ENCODE peak calls at places on chromosome 12, in four cellular contexts. One of them, this sample, is unnamed.

GRCh38 chr12:7439579-7440505 is 4.1 kb downstream of the CD163L1 start:
- DNase-seq in MM.1S: no peak
- DNase-seq in endothelial cell of umbilical vein: peak
- DNase-seq in CD8-positive, alpha-beta T cell: no peak
- DNase-seq in this sample: peak

GRCh38 chr12:85253823-85254222 is 26.2 kb upstream of the ALX1 start:
- DNase-seq in CD8-positive, alpha-beta T cell: no peak
- DNase-seq in endothelial cell of umbilical vein: no peak
- DNase-seq in MM.1S: no peak
- DNase-seq in this sample: no peak

GRCh38 chr12:22299294-22299912 is 35.1 kb downstream of the ST8SIA1 start:
- DNase-seq in MM.1S: no peak
- DNase-seq in endothelial cell of umbilical vein: no peak
- DNase-seq in CD8-positive, alpha-beta T cell: no peak
- DNase-seq in this sample: no peak

GRCh38 chr12:38142974-38143373 is 173.6 kb upstream of the ALG10B start:
- DNase-seq in MM.1S: no peak
- DNase-seq in endothelial cell of umbilical vein: no peak
- DNase-seq in CD8-positive, alpha-beta T cell: no peak
- DNase-seq in this sample: no peak

GRCh38 chr12:89707992-89708792 is 446 bp downstream of the ATP2B1 start:
- DNase-seq in endothelial cell of umbilical vein: peak
- DNase-seq in CD8-positive, alpha-beta T cell: peak
- DNase-seq in MM.1S: peak
- DNase-seq in this sample: no peak

GRCh38 chr12:107317751-107318553 is 224.6 kb upstream of the CRY1 start:
- DNase-seq in endothelial cell of umbilical vein: peak
- DNase-seq in CD8-positive, alpha-beta T cell: peak
- DNase-seq in MM.1S: peak
- DNase-seq in this sample: peak

GRCh38 chr12:57093412-57094193 is 4.7 kb downstream of the NAB2 start:
- DNase-seq in MM.1S: peak
- DNase-seq in CD8-positive, alpha-beta T cell: no peak
- DNase-seq in endothelial cell of umbilical vein: peak
- DNase-seq in this sample: peak

GRCh38 chr12:92210062-92210461 is 64.4 kb upstream of the BTG1 start:
- DNase-seq in MM.1S: peak
- DNase-seq in CD8-positive, alpha-beta T cell: no peak
- DNase-seq in endothelial cell of umbilical vein: no peak
- DNase-seq in this sample: no peak

GRCh38 chr12:53044052-53044581 is 5.7 kb upstream of the TNS2 start:
- DNase-seq in MM.1S: no peak
- DNase-seq in CD8-positive, alpha-beta T cell: no peak
- DNase-seq in endothelial cell of umbilical vein: no peak
- DNase-seq in this sample: no peak

GRCh38 chr12:6821271-6821673 is 349 bp upstream of the GPR162 start:
- DNase-seq in MM.1S: no peak
- DNase-seq in CD8-positive, alpha-beta T cell: no peak
- DNase-seq in endothelial cell of umbilical vein: peak
- DNase-seq in this sample: peak

GRCh38 chr12:68349921-68350606 is 17.9 kb upstream of the MDM1 start:
- DNase-seq in endothelial cell of umbilical vein: no peak
- DNase-seq in CD8-positive, alpha-beta T cell: no peak
- DNase-seq in MM.1S: no peak
- DNase-seq in this sample: no peak

GRCh38 chr12:76123301-76124212 is 39.1 kb upstream of the NAP1L1 start:
- DNase-seq in MM.1S: no peak
- DNase-seq in endothelial cell of umbilical vein: peak
- DNase-seq in CD8-positive, alpha-beta T cell: no peak
- DNase-seq in this sample: no peak

GRCh38 chr12:67433393-67434175 is 164.4 kb downstream of the CAND1 start:
- DNase-seq in MM.1S: no peak
- DNase-seq in CD8-positive, alpha-beta T cell: no peak
- DNase-seq in endothelial cell of umbilical vein: no peak
- DNase-seq in this sample: no peak

GRCh38 chr12:31220633-31221565 is 105.1 kb downstream of the SINHCAF start:
- DNase-seq in CD8-positive, alpha-beta T cell: no peak
- DNase-seq in MM.1S: no peak
- DNase-seq in endothelial cell of umbilical vein: no peak
- DNase-seq in this sample: no peak

GRCh38 chr12:101592931-101593330 is 1.8 kb upstream of the MYBPC1 start:
- DNase-seq in endothelial cell of umbilical vein: no peak
- DNase-seq in MM.1S: no peak
- DNase-seq in CD8-positive, alpha-beta T cell: no peak
- DNase-seq in this sample: peak

GRCh38 chr12:63965936-63966602 is 121.6 kb downstream of the SRGAP1 start:
- DNase-seq in MM.1S: no peak
- DNase-seq in CD8-positive, alpha-beta T cell: no peak
- DNase-seq in endothelial cell of umbilical vein: no peak
- DNase-seq in this sample: no peak

GRCh38 chr12:109557809-109558208 is 15.5 kb downstream of the MMAB start:
- DNase-seq in CD8-positive, alpha-beta T cell: no peak
- DNase-seq in MM.1S: no peak
- DNase-seq in endothelial cell of umbilical vein: no peak
- DNase-seq in this sample: no peak

GRCh38 chr12:69904761-69905160 is 79.7 kb downstream of the MYRFL start:
- DNase-seq in endothelial cell of umbilical vein: no peak
- DNase-seq in CD8-positive, alpha-beta T cell: no peak
- DNase-seq in MM.1S: no peak
- DNase-seq in this sample: peak

GRCh38 chr12:67299936-67300335 is 30.8 kb downstream of the CAND1 start:
- DNase-seq in MM.1S: no peak
- DNase-seq in endothelial cell of umbilical vein: no peak
- DNase-seq in CD8-positive, alpha-beta T cell: no peak
- DNase-seq in this sample: no peak

GRCh38 chr12:120225200-120225558 is 24.3 kb upstream of the RPLP0 start:
- DNase-seq in endothelial cell of umbilical vein: no peak
- DNase-seq in MM.1S: no peak
- DNase-seq in CD8-positive, alpha-beta T cell: no peak
- DNase-seq in this sample: no peak

GRCh38 chr12:27812502-27812901 is 32.5 kb upstream of the MANSC4 start:
- DNase-seq in endothelial cell of umbilical vein: no peak
- DNase-seq in CD8-positive, alpha-beta T cell: no peak
- DNase-seq in MM.1S: no peak
- DNase-seq in this sample: no peak

GRCh38 chr12:113135178-113136127 is at the start of gene RASAL1:
- DNase-seq in CD8-positive, alpha-beta T cell: peak
- DNase-seq in endothelial cell of umbilical vein: no peak
- DNase-seq in MM.1S: peak
- DNase-seq in this sample: no peak

GRCh38 chr12:67650127-67650495 is 1.6 kb downstream of the DYRK2 start:
- DNase-seq in MM.1S: no peak
- DNase-seq in CD8-positive, alpha-beta T cell: no peak
- DNase-seq in endothelial cell of umbilical vein: peak
- DNase-seq in this sample: no peak

GRCh38 chr12:123071401-123072304 is 79.2 kb downstream of the PITPNM2 start:
- DNase-seq in MM.1S: no peak
- DNase-seq in CD8-positive, alpha-beta T cell: no peak
- DNase-seq in endothelial cell of umbilical vein: no peak
- DNase-seq in this sample: no peak

GRCh38 chr12:23493690-23494101 is 455.8 kb downstream of the SOX5 start:
- DNase-seq in MM.1S: no peak
- DNase-seq in CD8-positive, alpha-beta T cell: no peak
- DNase-seq in endothelial cell of umbilical vein: no peak
- DNase-seq in this sample: no peak

GRCh38 chr12:108798551-108799221 is 58.7 kb downstream of the SSH1 start:
- DNase-seq in endothelial cell of umbilical vein: peak
- DNase-seq in MM.1S: no peak
- DNase-seq in CD8-positive, alpha-beta T cell: no peak
- DNase-seq in this sample: peak

GRCh38 chr12:49744363-49744885 is 3.1 kb downstream of the TMBIM6 start:
- DNase-seq in endothelial cell of umbilical vein: no peak
- DNase-seq in CD8-positive, alpha-beta T cell: no peak
- DNase-seq in MM.1S: no peak
- DNase-seq in this sample: no peak

GRCh38 chr12:49748800-49749199 is 7.4 kb downstream of the TMBIM6 start:
- DNase-seq in MM.1S: no peak
- DNase-seq in endothelial cell of umbilical vein: no peak
- DNase-seq in CD8-positive, alpha-beta T cell: no peak
- DNase-seq in this sample: no peak

GRCh38 chr12:49750994-49751393 is 9.6 kb downstream of the TMBIM6 start:
- DNase-seq in MM.1S: no peak
- DNase-seq in CD8-positive, alpha-beta T cell: no peak
- DNase-seq in endothelial cell of umbilical vein: no peak
- DNase-seq in this sample: no peak

GRCh38 chr12:49748306-49748705 is 6.9 kb downstream of the TMBIM6 start:
- DNase-seq in MM.1S: no peak
- DNase-seq in endothelial cell of umbilical vein: no peak
- DNase-seq in CD8-positive, alpha-beta T cell: no peak
- DNase-seq in this sample: no peak

GRCh38 chr12:49750027-49750977 is 8.9 kb downstream of the TMBIM6 start:
- DNase-seq in endothelial cell of umbilical vein: peak
- DNase-seq in MM.1S: no peak
- DNase-seq in CD8-positive, alpha-beta T cell: no peak
- DNase-seq in this sample: peak
- H3K4me3 ChIP-seq in endothelial cell of umbilical vein: no peak
- H3K4me3 ChIP-seq in MM.1S: no peak
- H3K4me3 ChIP-seq in CD8-positive, alpha-beta T cell: peak
- H3K4me3 ChIP-seq in this sample: no peak

DNA sequence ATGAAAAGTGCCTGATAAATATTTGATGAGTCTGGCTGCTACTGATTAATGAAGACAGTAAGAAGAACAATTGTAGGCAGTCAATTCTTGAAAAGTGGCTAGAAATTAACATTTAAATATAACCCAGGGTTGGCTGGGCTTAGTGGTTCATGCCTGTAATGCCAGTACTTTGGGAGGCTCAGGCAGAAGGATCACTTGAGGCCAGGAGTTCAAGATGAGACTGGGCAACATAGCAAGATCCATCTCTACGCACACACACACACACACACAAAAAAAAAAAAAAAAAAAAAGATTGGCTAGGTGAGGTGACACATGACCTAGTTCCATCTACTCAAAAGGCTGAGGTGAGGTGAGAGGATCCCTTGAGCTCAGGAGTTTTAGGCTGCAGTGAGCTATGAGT is 7.9 kb upstream of the PLBD1 start:
- DNase-seq in MM.1S: no peak
- DNase-seq in CD8-positive, alpha-beta T cell: no peak
- DNase-seq in endothelial cell of umbilical vein: no peak
- DNase-seq in this sample: no peak
- H3K4me3 ChIP-seq in MM.1S: no peak
- H3K4me3 ChIP-seq in CD8-positive, alpha-beta T cell: no peak
- H3K4me3 ChIP-seq in endothelial cell of umbilical vein: no peak
- H3K4me3 ChIP-seq in this sample: no peak

GRCh38 chr12:130160711-130161231 is 1.5 kb upstream of the FZD10 start:
- DNase-seq in CD8-positive, alpha-beta T cell: no peak
- DNase-seq in MM.1S: no peak
- DNase-seq in endothelial cell of umbilical vein: no peak
- DNase-seq in this sample: no peak
- H3K4me3 ChIP-seq in CD8-positive, alpha-beta T cell: no peak
- H3K4me3 ChIP-seq in MM.1S: no peak
- H3K4me3 ChIP-seq in endothelial cell of umbilical vein: no peak
- H3K4me3 ChIP-seq in this sample: no peak

DNA sequence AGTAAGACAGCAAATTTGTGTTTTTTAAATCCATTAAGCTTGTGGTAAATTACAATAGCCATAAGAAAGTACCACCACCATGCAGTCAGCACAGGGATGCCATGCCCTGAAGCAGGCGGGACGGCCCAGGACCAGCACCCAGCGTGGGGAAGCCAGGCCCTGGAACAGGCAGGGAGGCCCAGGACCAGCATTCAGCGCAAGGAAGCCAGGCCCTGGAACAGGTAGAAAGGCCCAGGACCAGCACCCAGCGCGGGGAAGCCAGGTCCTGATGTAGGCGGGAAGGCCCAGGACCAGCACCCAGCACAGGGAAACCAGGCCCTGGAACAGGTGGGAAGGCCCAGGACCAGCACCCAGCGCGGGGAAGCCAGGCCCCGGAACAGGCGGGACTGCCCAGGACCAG is 13.2 kb downstream of the CHFR start:
- DNase-seq in endothelial cell of umbilical vein: no peak
- DNase-seq in CD8-positive, alpha-beta T cell: no peak
- DNase-seq in MM.1S: no peak
- DNase-seq in this sample: no peak
- H3K4me3 ChIP-seq in endothelial cell of umbilical vein: no peak
- H3K4me3 ChIP-seq in CD8-positive, alpha-beta T cell: no peak
- H3K4me3 ChIP-seq in MM.1S: no peak
- H3K4me3 ChIP-seq in this sample: no peak

GRCh38 chr12:15627995-15628945 is 160.9 kb downstream of the EPS8 start:
- DNase-seq in endothelial cell of umbilical vein: peak
- DNase-seq in MM.1S: no peak
- DNase-seq in CD8-positive, alpha-beta T cell: no peak
- DNase-seq in this sample: peak

GRCh38 chr12:15631007-15631715 is 158.0 kb downstream of the EPS8 start:
- DNase-seq in CD8-positive, alpha-beta T cell: no peak
- DNase-seq in endothelial cell of umbilical vein: no peak
- DNase-seq in MM.1S: no peak
- DNase-seq in this sample: no peak

GRCh38 chr12:15632708-15633107 is 156.5 kb downstream of the EPS8 start:
- DNase-seq in CD8-positive, alpha-beta T cell: no peak
- DNase-seq in MM.1S: no peak
- DNase-seq in endothelial cell of umbilical vein: no peak
- DNase-seq in this sample: no peak

GRCh38 chr12:15629108-15629507 is 160.1 kb downstream of the EPS8 start:
- DNase-seq in CD8-positive, alpha-beta T cell: no peak
- DNase-seq in endothelial cell of umbilical vein: peak
- DNase-seq in MM.1S: no peak
- DNase-seq in this sample: peak

GRCh38 chr12:15629761-15630160 is 159.4 kb downstream of the EPS8 start:
- DNase-seq in CD8-positive, alpha-beta T cell: no peak
- DNase-seq in endothelial cell of umbilical vein: peak
- DNase-seq in MM.1S: no peak
- DNase-seq in this sample: peak
- H3K4me3 ChIP-seq in CD8-positive, alpha-beta T cell: no peak
- H3K4me3 ChIP-seq in endothelial cell of umbilical vein: no peak
- H3K4me3 ChIP-seq in MM.1S: no peak
- H3K4me3 ChIP-seq in this sample: no peak

This sample was measured in skeletal muscle cell.